ENCODE peak calls at places on chromosome 1, in six cellular contexts. E, I, P, U, S and V are unnamed samples.

GRCh38 chr1:42983253-42983652 is 24.6 kb upstream of the SLC2A1 start:
- DNase-seq in E (no peak), I (no peak), P (no peak), U (no peak), S (no peak), V (no peak)

GRCh38 chr1:34378968-34379729 is 202.4 kb downstream of the C1orf94 start:
- DNase-seq in E (no peak), I (no peak), P (no peak), U (no peak), S (no peak), V (no peak)

GRCh38 chr1:21823206-21823979 is 11.3 kb downstream of the LDLRAD2 start:
- DNase-seq in E (peak; percentile 17), I (no peak), P (no peak), U (no peak), S (no peak), V (no peak)

GRCh38 chr1:192809286-192810252 is 730 bp downstream of the RGS2 start:
- DNase-seq in E (no peak), I (peak; percentile 33), P (peak; percentile 35), U (no peak), S (peak; percentile 41), V (peak; percentile 56)

GRCh38 chr1:100708476-100709062 is 11.0 kb upstream of the VCAM1 start:
- DNase-seq in E (no peak), I (no peak), P (no peak), U (no peak), S (no peak), V (no peak)

GRCh38 chr1:118960567-118961136 is 27.5 kb downstream of the TBX15 start:
- DNase-seq in E (no peak), I (no peak), P (peak; percentile 49), U (no peak), S (peak; percentile 82), V (no peak)

GRCh38 chr1:245690946-245691456 is 536.2 kb downstream of the KIF26B start:
- DNase-seq in E (no peak), I (no peak), P (no peak), U (no peak), S (no peak), V (no peak)

GRCh38 chr1:8412183-8412831 is 94.4 kb downstream of the SLC45A1 start:
- DNase-seq in E (no peak), I (no peak), P (no peak), U (peak; percentile 89), S (peak; percentile 53), V (no peak)

GRCh38 chr1:161200992-161201827 is 957 bp upstream of the NDUFS2 start:
- DNase-seq in E (no peak), I (peak; percentile 32), P (peak; percentile 49), U (peak; percentile 18), S (peak; percentile 80), V (peak; percentile 53)

GRCh38 chr1:212713465-212714136 is 14.0 kb upstream of the BATF3 start:
- DNase-seq in E (no peak), I (no peak), P (no peak), U (no peak), S (no peak), V (no peak)

GRCh38 chr1:201538618-201539551 is at the start of gene NAV1:
- DNase-seq in E (no peak), I (peak; percentile 50), P (peak; percentile 38), U (no peak), S (peak; percentile 46), V (peak; percentile 59)

GRCh38 chr1:185934476-185935189 is 200.4 kb downstream of the HMCN1 start:
- DNase-seq in E (no peak), I (no peak), P (no peak), U (no peak), S (no peak), V (no peak)

GRCh38 chr1:17919525-17920439 is 164.6 kb downstream of the ACTL8 start:
- DNase-seq in E (no peak), I (peak; percentile 6), P (peak; percentile 26), U (no peak), S (no peak), V (peak; percentile 41)

GRCh38 chr1:151581946-151582345 is 29.9 kb upstream of the SNX27 start:
- DNase-seq in E (no peak), I (peak; percentile 35), P (no peak), U (no peak), S (no peak), V (no peak)

GRCh38 chr1:37858931-37859506 is 373 bp downstream of the MTF1 start:
- DNase-seq in E (no peak), I (peak; percentile 7), P (no peak), U (no peak), S (no peak), V (peak; percentile 11)

GRCh38 chr1:211695135-211695816 is 19.9 kb upstream of the NEK2 start:
- DNase-seq in E (peak; percentile 31), I (no peak), P (no peak), U (no peak), S (no peak), V (no peak)

GRCh38 chr1:58783090-58783992 is 506 bp downstream of the JUN start:
- DNase-seq in E (no peak), I (peak; percentile 57), P (peak; percentile 63), U (peak; percentile 49), S (peak; percentile 45), V (peak; percentile 66)

GRCh38 chr1:58781541-58782307 is 2.1 kb downstream of the JUN start:
- DNase-seq in E (no peak), I (peak; percentile 70), P (peak; percentile 66), U (peak; percentile 61), S (peak; percentile 61), V (peak; percentile 72)

GRCh38 chr1:58783993-58784757 is at the start of gene JUN:
- DNase-seq in E (peak; percentile 89), I (peak; percentile 100), P (peak; percentile 99), U (peak; percentile 100), S (peak; percentile 100), V (peak; percentile 99)

GRCh38 chr1:58780586-58781452 is 3.0 kb downstream of the JUN start:
- DNase-seq in E (no peak), I (no peak), P (peak; percentile 34), U (peak; percentile 36), S (peak; percentile 33), V (peak; percentile 57)

GRCh38 chr1:58782308-58783089 is 1.3 kb downstream of the JUN start:
- DNase-seq in E (peak; percentile 56), I (peak; percentile 54), P (peak; percentile 66), U (peak; percentile 49), S (peak; percentile 38), V (peak; percentile 71)
- TF ChIP-seq POLR2A in E (no peak), I (no peak), P (no peak), U (no peak), S (peak; percentile 29), V (no peak)

GRCh38 chr1:89822109-89822962 is 1.5 kb downstream of the LRRC8D start:
- DNase-seq in E (no peak), I (peak; percentile 17), P (no peak), U (no peak), S (no peak), V (no peak)

GRCh38 chr1:89821322-89822108 is 683 bp downstream of the LRRC8D start:
- DNase-seq in E (peak; percentile 70), I (peak; percentile 71), P (peak; percentile 55), U (peak; percentile 8), S (no peak), V (peak; percentile 56)

GRCh38 chr1:89822999-89823628 is 2.3 kb downstream of the LRRC8D start:
- DNase-seq in E (no peak), I (no peak), P (no peak), U (no peak), S (no peak), V (no peak)

GRCh38 chr1:89823679-89824292 is 3.0 kb downstream of the LRRC8D start:
- DNase-seq in E (no peak), I (no peak), P (no peak), U (no peak), S (no peak), V (no peak)

DNA sequence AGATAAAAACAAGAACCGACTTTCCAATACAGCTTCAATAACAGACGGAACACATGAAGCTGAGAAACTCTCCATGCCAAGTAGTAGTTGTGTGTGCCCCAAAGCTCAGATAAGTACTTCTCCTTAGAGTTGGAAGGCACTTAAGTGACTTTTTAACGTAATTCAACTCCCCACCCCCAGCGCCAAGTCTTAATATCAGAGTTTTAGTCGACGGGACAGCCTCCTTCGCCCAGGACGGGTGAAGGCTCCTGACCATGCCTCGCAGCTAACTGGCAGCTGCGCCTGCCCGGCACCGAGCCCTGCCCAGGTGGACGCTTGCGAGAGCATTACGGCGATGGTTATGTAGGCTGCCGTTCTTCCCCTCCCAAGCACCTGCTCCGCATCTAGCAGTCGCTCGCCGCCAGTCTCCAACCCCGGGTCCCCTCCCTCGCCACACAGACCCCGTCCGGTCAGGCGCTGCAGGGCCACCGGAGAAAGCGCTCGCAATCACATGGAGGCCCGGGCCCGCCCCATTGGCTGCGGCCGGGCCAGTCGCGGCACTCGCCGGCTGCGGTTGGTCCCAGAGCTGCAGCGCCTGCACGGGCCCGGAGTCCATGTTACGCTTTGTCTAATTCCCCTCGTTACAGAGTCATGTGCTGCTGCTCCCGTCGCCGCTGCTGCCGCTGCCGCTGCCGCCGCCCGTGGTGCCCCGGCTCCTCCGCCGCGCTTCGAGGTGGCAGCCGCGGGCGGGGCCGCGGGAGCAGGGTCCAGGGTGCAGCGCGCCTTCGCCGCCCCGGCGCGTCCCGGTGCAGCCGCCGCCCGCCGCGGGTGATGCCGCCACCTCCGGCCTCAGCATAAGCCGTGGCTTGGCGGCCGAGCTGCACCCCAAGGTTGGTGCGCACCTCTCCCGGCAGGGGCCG is at the start of gene LRRC8D:
- DNase-seq in E (peak; percentile 74), I (peak; percentile 90), P (peak; percentile 86), U (peak; percentile 75), S (peak; percentile 58), V (peak; percentile 93)
- TF ChIP-seq POLR2A in E (no peak), I (peak; percentile 44), P (no peak), U (peak; percentile 9), S (peak; percentile 69), V (peak; percentile 76)

DNA sequence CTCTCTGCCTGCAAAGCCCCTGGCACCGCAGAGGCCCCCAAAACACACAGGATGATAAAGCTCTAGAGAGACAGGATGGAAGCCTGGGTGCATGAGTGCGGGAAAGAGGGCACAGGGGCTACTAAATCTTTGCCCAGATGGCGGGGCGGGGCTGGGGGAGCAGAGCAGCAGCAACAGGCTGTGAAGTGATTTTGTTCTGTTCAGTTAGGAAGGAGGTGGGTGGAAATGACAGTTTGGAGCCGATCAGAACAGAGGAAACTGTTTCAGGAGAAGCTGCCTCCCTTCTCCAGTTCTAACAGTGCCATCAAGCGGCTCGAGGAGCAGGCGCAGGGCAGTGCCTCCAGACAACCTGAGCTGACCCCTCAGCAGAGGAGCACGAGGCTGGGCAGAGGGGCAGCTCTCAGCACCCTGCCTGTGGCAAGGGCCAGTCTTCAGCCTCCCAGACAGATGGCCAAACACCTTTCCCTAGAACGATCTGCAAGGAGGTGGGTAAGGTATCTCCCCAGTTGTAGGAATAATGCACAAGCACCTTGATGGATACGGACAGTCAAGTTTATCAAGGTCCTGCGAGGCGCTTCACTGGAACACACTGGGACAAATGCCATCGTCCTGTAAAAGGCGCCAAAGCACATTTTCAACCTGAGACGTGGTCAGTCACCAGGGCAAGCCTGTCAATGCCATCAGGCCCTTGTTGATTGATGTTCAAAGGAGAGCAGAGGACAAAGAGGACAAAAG is 44.9 kb downstream of the TOMM20 start:
- DNase-seq in E (no peak), I (peak; percentile 84), P (peak; percentile 80), U (peak; percentile 80), S (peak; percentile 76), V (peak; percentile 80)
- TF ChIP-seq POLR2A in E (no peak), I (no peak), P (no peak), U (peak; percentile 14), S (no peak), V (no peak)

DNA sequence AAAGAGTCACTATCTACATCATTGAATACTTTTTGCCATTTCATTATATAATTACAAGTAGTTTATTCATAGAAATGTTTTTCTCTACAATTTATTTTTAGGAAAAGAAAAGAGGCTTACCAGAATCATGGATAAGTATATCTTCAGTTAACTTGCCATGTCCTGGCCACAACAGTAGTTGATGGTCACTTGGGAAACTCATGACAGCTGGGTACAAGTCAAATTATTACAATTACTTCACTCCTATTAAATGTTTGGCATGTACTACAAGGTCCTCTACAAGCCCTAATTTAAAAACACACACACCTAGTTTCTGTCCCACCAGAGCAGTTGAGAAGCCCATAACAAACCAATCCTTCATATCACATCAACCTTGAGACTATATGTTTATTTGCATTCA is 29.4 kb downstream of the PALMD start:
- DNase-seq in E (no peak), I (no peak), P (no peak), U (no peak), S (no peak), V (no peak)
- TF ChIP-seq POLR2A in E (no peak), I (no peak), P (no peak), U (no peak), S (no peak), V (no peak)